ENCODE peak calls at places on chromosomes 6 and 20, in ten cellular contexts. Z is foreskin fibroblast; X is B cell; W is left ventricle myocardium inferior; S is CD4-positive, alpha-beta T cell; T is psoas muscle; U is astrocyte of the cerebellum; J is HCT116; B is WTC11; Y is OCI-LY7. P is an unnamed sample.

GRCh38 chr6:96923871-96924493 is 546 bp upstream of the KLHL32 start:
- DNase-seq in Z (no peak), X (no peak), W (no peak), S (no peak), T (no peak), U (no peak), J (no peak), B (peak), Y (no peak), P (no peak)

GRCh38 chr20:52420805-52421204 is 229.2 kb upstream of the ZFP64 start:
- DNase-seq in Z (no peak), X (no peak), W (no peak), S (no peak), T (no peak), U (no peak), J (no peak), B (no peak), Y (no peak), P (no peak)

GRCh38 chr6:139371421-139372253 is 2.8 kb downstream of the CITED2 start:
- DNase-seq in Z (no peak), X (no peak), W (no peak), S (no peak), T (no peak), U (no peak), J (no peak), B (no peak), Y (no peak), P (no peak)

GRCh38 chr20:17794400-17794799 is 94.6 kb downstream of the BANF2 start:
- DNase-seq in Z (no peak), X (no peak), W (no peak), S (no peak), T (no peak), U (no peak), J (no peak), B (no peak), Y (no peak), P (no peak)

GRCh38 chr20:47718398-47718797 is 66.9 kb downstream of the SULF2 start:
- DNase-seq in Z (no peak), X (no peak), W (no peak), S (no peak), T (no peak), U (no peak), J (no peak), B (no peak), Y (no peak), P (no peak)

GRCh38 chr6:41451039-41451438 is 95.1 kb upstream of the FOXP4 start:
- DNase-seq in Z (no peak), X (no peak), W (no peak), S (no peak), T (no peak), U (no peak), J (no peak), B (peak), Y (peak), P (no peak)

GRCh38 chr6:3906191-3907019 is 57.2 kb downstream of the FAM50B start:
- DNase-seq in Z (no peak), X (no peak), W (peak), S (no peak), T (peak), U (no peak), J (no peak), B (no peak), Y (no peak), P (no peak)

GRCh38 chr6:158085261-158086053 is 82.6 kb downstream of the SERAC1 start:
- DNase-seq in Z (no peak), X (no peak), W (no peak), S (no peak), T (no peak), U (no peak), J (no peak), B (no peak), Y (no peak), P (no peak)

GRCh38 chr6:33692760-33693158 is 18.7 kb downstream of the UQCC2 start:
- DNase-seq in Z (peak), X (peak), W (no peak), S (peak), T (peak), U (no peak), J (no peak), B (no peak), Y (no peak), P (no peak)

GRCh38 chr6:40936810-40937209 is 102.2 kb downstream of the UNC5CL start:
- DNase-seq in Z (peak), X (no peak), W (no peak), S (no peak), T (no peak), U (no peak), J (no peak), B (no peak), Y (no peak), P (no peak)

GRCh38 chr20:2707353-2708072 is 14.9 kb downstream of the EBF4 start:
- DNase-seq in Z (no peak), X (no peak), W (no peak), S (no peak), T (no peak), U (no peak), J (no peak), B (no peak), Y (no peak), P (no peak)

DNA sequence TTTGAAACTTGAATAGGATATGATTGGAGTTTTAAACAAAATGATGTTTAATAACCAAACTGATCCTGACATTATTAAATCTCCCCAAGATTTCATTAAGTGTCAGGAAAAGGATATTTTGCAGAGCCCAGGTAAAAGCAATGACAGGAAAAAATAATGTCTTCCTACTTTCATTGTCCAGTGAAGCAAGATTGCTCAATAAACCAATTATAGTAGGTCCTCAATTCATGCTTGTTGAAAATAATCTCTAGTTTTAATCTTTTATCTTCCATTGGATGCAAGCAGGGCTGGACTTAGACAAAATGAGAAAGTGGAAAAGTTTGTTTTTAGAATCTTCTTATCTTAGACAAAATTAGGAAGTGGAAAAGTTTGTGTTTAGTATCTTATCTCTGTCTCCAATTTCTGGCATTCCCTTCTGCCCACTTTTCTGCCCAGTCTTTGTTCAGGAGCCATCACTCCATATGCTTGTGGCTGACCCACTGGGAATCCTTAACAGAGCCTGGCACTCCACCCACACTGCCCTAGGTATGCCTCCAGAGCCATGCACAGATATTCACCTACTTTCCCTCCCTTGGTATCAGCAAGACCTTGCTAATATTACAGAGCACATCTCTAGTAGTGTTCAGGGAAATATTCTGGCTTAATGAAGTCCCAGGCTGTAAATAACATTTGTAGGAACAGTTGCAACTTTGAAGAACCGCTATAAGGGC is 57.0 kb upstream of the CARMIL1 start:
- DNase-seq in Z (no peak), X (no peak), W (no peak), S (no peak), T (no peak), U (no peak), J (no peak), B (no peak), Y (no peak), P (no peak)
- TF ChIP-seq CTCF in Z (no peak), X (no peak), W (no peak), S (no peak), T (no peak), U (no peak), J (no peak), B (no peak), Y (no peak), P (no peak)

GRCh38 chr6:154806804-154807203 is 73.6 kb downstream of the SCAF8 start:
- DNase-seq in Z (no peak), X (no peak), W (no peak), S (no peak), T (no peak), U (no peak), J (no peak), B (no peak), Y (no peak), P (no peak)

GRCh38 chr6:154800338-154800737 is 67.1 kb downstream of the SCAF8 start:
- DNase-seq in Z (no peak), X (peak), W (no peak), S (no peak), T (no peak), U (no peak), J (no peak), B (no peak), Y (no peak), P (peak)

GRCh38 chr6:154805288-154805911 is 72.2 kb downstream of the SCAF8 start:
- DNase-seq in Z (peak), X (peak), W (no peak), S (no peak), T (no peak), U (peak), J (peak), B (no peak), Y (peak), P (peak)
- TF ChIP-seq CTCF in Z (peak), X (peak), W (peak), S (peak), T (peak), U (peak), J (peak), B (no peak), Y (peak), P (no peak)

GRCh38 chr6:56004421-56004820 is 129.0 kb upstream of the BMP5 start:
- DNase-seq in Z (peak), X (no peak), W (no peak), S (no peak), T (no peak), U (no peak), J (no peak), B (no peak), Y (no peak), P (no peak)
- TF ChIP-seq CTCF in Z (no peak), X (no peak), W (no peak), S (no peak), T (no peak), U (no peak), J (no peak), B (no peak), Y (no peak), P (no peak)

GRCh38 chr6:92122746-92123145 is 1296.6 kb downstream of the EPHA7 start:
- DNase-seq in Z (no peak), X (no peak), W (no peak), S (no peak), T (no peak), U (no peak), J (no peak), B (no peak), Y (peak), P (no peak)
- TF ChIP-seq CTCF in Z (no peak), X (no peak), W (peak), S (no peak), T (peak), U (peak), J (no peak), B (peak), Y (peak), P (peak)

GRCh38 chr6:2765166-2765895 is at the start of gene WRNIP1:
- DNase-seq in Z (peak), X (peak), W (peak), S (peak), T (peak), U (peak), J (peak), B (peak), Y (peak), P (peak)
- TF ChIP-seq CTCF in Z (peak), X (peak), W (peak), S (peak), T (peak), U (peak), J (peak), B (no peak), Y (peak), P (peak)

P was measured in GM10248.